ENCODE peak calls at places on chromosomes 16 and 17, in six cellular contexts. One of them, this sample, is unnamed. For H3K9me3, the result is how much of the 10 kb centered on the place peaks cover.

GRCh38 chr17:4365628-4366311 is 705 bp downstream of the UBE2G1 start:
- DNase-seq in body of pancreas: peak
- DNase-seq in tibial nerve: no peak
- DNase-seq in H1: peak
- DNase-seq in A549: no peak
- DNase-seq in Peyer's patch: no peak
- DNase-seq in this sample: peak

GRCh38 chr17:45876539-45876938 is 17.8 kb upstream of the MAPT start:
- DNase-seq in body of pancreas: no peak
- DNase-seq in H1: no peak
- DNase-seq in Peyer's patch: no peak
- DNase-seq in A549: no peak
- DNase-seq in tibial nerve: no peak
- DNase-seq in this sample: no peak

GRCh38 chr17:44356241-44356640 is 7.4 kb downstream of the FAM171A2 start:
- DNase-seq in A549: no peak
- DNase-seq in body of pancreas: no peak
- DNase-seq in Peyer's patch: no peak
- DNase-seq in H1: no peak
- DNase-seq in tibial nerve: no peak
- DNase-seq in this sample: no peak

GRCh38 chr17:41666336-41666680 is 22.4 kb upstream of the EIF1 start:
- DNase-seq in A549: peak
- DNase-seq in tibial nerve: no peak
- DNase-seq in body of pancreas: peak
- DNase-seq in Peyer's patch: no peak
- DNase-seq in H1: no peak
- DNase-seq in this sample: peak

GRCh38 chr16:89560413-89561194 is at the start of gene RPL13:
- DNase-seq in Peyer's patch: peak
- DNase-seq in tibial nerve: peak
- DNase-seq in H1: peak
- DNase-seq in A549: peak
- DNase-seq in body of pancreas: peak
- DNase-seq in this sample: peak

GRCh38 chr17:37592291-37592690 is 16.9 kb downstream of the SYNRG start:
- DNase-seq in H1: no peak
- DNase-seq in body of pancreas: no peak
- DNase-seq in Peyer's patch: no peak
- DNase-seq in A549: no peak
- DNase-seq in tibial nerve: no peak
- DNase-seq in this sample: no peak

GRCh38 chr17:50608700-50609375 is 25.8 kb upstream of the ABCC3 start:
- DNase-seq in body of pancreas: no peak
- DNase-seq in H1: no peak
- DNase-seq in Peyer's patch: no peak
- DNase-seq in A549: no peak
- DNase-seq in tibial nerve: no peak
- DNase-seq in this sample: no peak

GRCh38 chr17:16477255-16477654 is 14.7 kb downstream of the LRRC75A start:
- DNase-seq in body of pancreas: no peak
- DNase-seq in tibial nerve: peak
- DNase-seq in Peyer's patch: no peak
- DNase-seq in H1: no peak
- DNase-seq in A549: peak
- DNase-seq in this sample: peak

GRCh38 chr17:81057777-81058176 is 22.8 kb downstream of the BAIAP2 start:
- DNase-seq in tibial nerve: no peak
- DNase-seq in Peyer's patch: no peak
- DNase-seq in H1: no peak
- DNase-seq in body of pancreas: no peak
- DNase-seq in A549: no peak
- DNase-seq in this sample: no peak

DNA sequence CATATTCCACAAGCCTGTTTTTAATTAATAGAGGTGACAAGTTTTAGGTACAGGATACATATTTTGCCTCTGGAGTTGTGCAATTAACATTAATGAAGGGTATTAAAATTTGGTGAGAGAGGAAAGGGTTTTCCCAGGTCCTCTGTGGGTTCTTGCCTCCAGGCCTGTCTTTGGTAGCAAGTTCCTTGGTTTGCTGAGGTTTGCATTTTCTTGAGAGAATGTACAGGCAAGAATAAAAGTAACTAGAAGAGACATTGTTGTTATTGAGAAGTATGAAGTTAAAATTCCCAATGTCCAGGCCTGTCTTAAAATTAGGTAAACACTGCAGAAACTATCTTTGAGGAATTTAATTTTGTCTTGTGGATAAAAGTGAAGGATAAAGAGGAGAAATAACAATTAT is 316.9 kb downstream of the WWOX start:
- DNase-seq in Peyer's patch: no peak
- DNase-seq in A549: no peak
- DNase-seq in tibial nerve: no peak
- DNase-seq in body of pancreas: no peak
- DNase-seq in H1: no peak
- DNase-seq in this sample: no peak
- TF ChIP-seq POLR2A in Peyer's patch: no peak
- TF ChIP-seq POLR2A in A549: no peak
- TF ChIP-seq POLR2A in tibial nerve: no peak
- TF ChIP-seq POLR2A in body of pancreas: no peak
- TF ChIP-seq POLR2A in H1: no peak
- TF ChIP-seq POLR2A in this sample: no peak

GRCh38 chr16:15979801-15980200 is 30.4 kb downstream of the ABCC1 start:
- DNase-seq in A549: no peak
- DNase-seq in body of pancreas: no peak
- DNase-seq in tibial nerve: no peak
- DNase-seq in H1: no peak
- DNase-seq in Peyer's patch: no peak
- DNase-seq in this sample: no peak
- H3K9me3 ChIP-seq in A549: under half
- H3K9me3 ChIP-seq in body of pancreas: under half
- H3K9me3 ChIP-seq in tibial nerve: under half
- H3K9me3 ChIP-seq in H1: under half
- H3K9me3 ChIP-seq in Peyer's patch: under half
- H3K9me3 ChIP-seq in this sample: under half

GRCh38 chr17:40453881-40454630 is 10.8 kb downstream of the IGFBP4 start:
- DNase-seq in A549: no peak
- DNase-seq in body of pancreas: no peak
- DNase-seq in H1: no peak
- DNase-seq in Peyer's patch: peak
- DNase-seq in tibial nerve: no peak
- DNase-seq in this sample: no peak

GRCh38 chr17:40452921-40453378 is 9.7 kb downstream of the IGFBP4 start:
- DNase-seq in H1: no peak
- DNase-seq in A549: no peak
- DNase-seq in body of pancreas: no peak
- DNase-seq in Peyer's patch: peak
- DNase-seq in tibial nerve: no peak
- DNase-seq in this sample: no peak

GRCh38 chr17:40450175-40450574 is 6.9 kb downstream of the IGFBP4 start:
- DNase-seq in tibial nerve: no peak
- DNase-seq in A549: peak
- DNase-seq in body of pancreas: peak
- DNase-seq in H1: peak
- DNase-seq in Peyer's patch: peak
- DNase-seq in this sample: no peak

GRCh38 chr17:40451420-40451819 is 8.2 kb downstream of the IGFBP4 start:
- DNase-seq in Peyer's patch: peak
- DNase-seq in A549: no peak
- DNase-seq in body of pancreas: peak
- DNase-seq in H1: no peak
- DNase-seq in tibial nerve: peak
- DNase-seq in this sample: peak

DNA sequence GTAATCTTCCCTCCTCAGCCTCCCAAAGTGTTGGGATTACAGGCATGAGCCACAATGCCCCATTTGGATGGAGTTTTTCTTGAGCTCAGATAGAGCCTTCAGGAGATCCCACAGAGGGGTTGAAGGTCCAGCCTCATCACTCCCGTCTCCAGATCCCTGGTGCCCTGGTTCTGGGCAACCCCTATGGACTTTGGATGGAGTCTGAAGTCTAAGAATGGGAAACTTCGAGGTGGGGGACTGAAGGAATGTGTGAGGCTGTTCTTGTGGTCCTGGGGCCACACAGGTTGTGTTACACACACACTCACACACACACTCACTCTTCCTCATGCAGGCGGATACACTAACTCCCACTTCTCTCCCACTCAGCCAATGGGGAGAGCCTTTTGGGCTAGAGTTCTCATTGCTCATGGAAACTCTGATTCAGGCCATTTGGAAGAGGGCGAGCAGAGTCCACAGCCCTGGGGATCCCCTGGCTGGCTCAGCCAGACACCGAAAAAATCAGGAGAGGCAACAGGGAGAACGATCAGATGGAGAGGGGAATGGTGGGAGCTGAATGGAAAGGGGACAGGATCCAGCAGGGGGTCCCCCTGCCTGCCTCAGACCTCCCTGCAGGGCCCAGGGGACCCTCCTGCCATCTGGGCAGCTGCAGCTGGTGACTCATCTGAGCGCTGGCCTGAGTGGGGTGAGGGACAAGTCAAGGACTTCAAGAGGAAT is 9.0 kb downstream of the IGFBP4 start:
- DNase-seq in Peyer's patch: peak
- DNase-seq in H1: no peak
- DNase-seq in tibial nerve: no peak
- DNase-seq in A549: no peak
- DNase-seq in body of pancreas: no peak
- DNase-seq in this sample: peak
- H3K27ac ChIP-seq in Peyer's patch: peak
- H3K27ac ChIP-seq in H1: no peak
- H3K27ac ChIP-seq in tibial nerve: peak
- H3K27ac ChIP-seq in A549: peak
- H3K27ac ChIP-seq in body of pancreas: peak
- H3K27ac ChIP-seq in this sample: peak

GRCh38 chr16:2251281-2252111 is at the start of gene ECI1:
- DNase-seq in A549: peak
- DNase-seq in tibial nerve: peak
- DNase-seq in body of pancreas: peak
- DNase-seq in H1: peak
- DNase-seq in Peyer's patch: peak
- DNase-seq in this sample: peak
- TF ChIP-seq POLR2A in A549: peak
- TF ChIP-seq POLR2A in tibial nerve: peak
- TF ChIP-seq POLR2A in body of pancreas: peak
- TF ChIP-seq POLR2A in H1: peak
- TF ChIP-seq POLR2A in Peyer's patch: peak
- TF ChIP-seq POLR2A in this sample: peak

DNA sequence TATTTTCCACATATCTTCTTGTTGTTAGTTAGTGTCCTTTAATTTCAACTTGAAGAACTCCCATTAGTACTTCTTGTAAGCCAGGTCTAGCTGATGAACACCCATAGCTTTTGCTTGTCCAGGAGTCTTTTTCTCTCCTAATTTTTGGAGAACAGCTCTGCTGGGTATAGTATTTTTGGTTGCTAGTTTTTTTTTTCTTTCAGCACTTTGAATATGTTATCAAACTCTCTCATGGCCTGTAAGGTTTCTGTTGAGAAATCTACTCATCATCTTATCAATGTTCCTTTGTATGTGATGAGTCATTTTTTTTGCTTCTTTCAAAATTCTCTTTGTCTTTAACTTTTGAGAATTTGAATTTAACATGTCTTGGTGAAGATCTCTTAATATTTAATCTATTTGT is 31.8 kb upstream of the NKD1 start:
- DNase-seq in body of pancreas: no peak
- DNase-seq in tibial nerve: no peak
- DNase-seq in H1: no peak
- DNase-seq in A549: no peak
- DNase-seq in Peyer's patch: no peak
- DNase-seq in this sample: no peak
- H3K9me3 ChIP-seq in body of pancreas: under half
- H3K9me3 ChIP-seq in tibial nerve: half or more
- H3K9me3 ChIP-seq in H1: under half
- H3K9me3 ChIP-seq in A549: under half
- H3K9me3 ChIP-seq in Peyer's patch: under half
- H3K9me3 ChIP-seq in this sample: under half

GRCh38 chr16:2854700-2855309 is 3.2 kb downstream of the PRSS22 start:
- DNase-seq in H1: peak
- DNase-seq in Peyer's patch: no peak
- DNase-seq in body of pancreas: no peak
- DNase-seq in tibial nerve: no peak
- DNase-seq in A549: no peak
- DNase-seq in this sample: no peak

GRCh38 chr16:2853531-2854073 is 4.4 kb downstream of the PRSS22 start:
- DNase-seq in body of pancreas: no peak
- DNase-seq in Peyer's patch: no peak
- DNase-seq in A549: no peak
- DNase-seq in H1: no peak
- DNase-seq in tibial nerve: no peak
- DNase-seq in this sample: no peak

GRCh38 chr16:2856686-2857450 is 1.1 kb downstream of the PRSS22 start:
- DNase-seq in tibial nerve: no peak
- DNase-seq in H1: no peak
- DNase-seq in body of pancreas: no peak
- DNase-seq in Peyer's patch: no peak
- DNase-seq in A549: no peak
- DNase-seq in this sample: no peak

GRCh38 chr16:2856061-2856670 is 1.8 kb downstream of the PRSS22 start:
- DNase-seq in H1: peak
- DNase-seq in tibial nerve: no peak
- DNase-seq in body of pancreas: peak
- DNase-seq in A549: no peak
- DNase-seq in Peyer's patch: no peak
- DNase-seq in this sample: no peak

GRCh38 chr16:2855536-2855935 is 2.4 kb downstream of the PRSS22 start:
- DNase-seq in tibial nerve: no peak
- DNase-seq in H1: no peak
- DNase-seq in A549: no peak
- DNase-seq in body of pancreas: no peak
- DNase-seq in Peyer's patch: no peak
- DNase-seq in this sample: no peak
- H3K27ac ChIP-seq in tibial nerve: no peak
- H3K27ac ChIP-seq in H1: no peak
- H3K27ac ChIP-seq in A549: no peak
- H3K27ac ChIP-seq in body of pancreas: no peak
- H3K27ac ChIP-seq in Peyer's patch: no peak
- H3K27ac ChIP-seq in this sample: no peak

This sample was measured in heart left ventricle.